ENCODE peak calls at places on chromosomes 16 and 17, in ten cellular contexts. O, T, H, J, K, Q, Y, N, Z and A are unnamed samples.

GRCh38 chr17:67850991-67851631 is 25.8 kb downstream of the BPTF start:
- DNase-seq in Q (no peak), Z (no peak), O (no peak), K (no peak), H (no peak), N (no peak), J (no peak), T (no peak), Y (no peak), A (no peak)

GRCh38 chr16:65120811-65121721 is 797 bp downstream of the CDH11 start:
- DNase-seq in Q (peak; percentile 37), J (no peak), H (no peak), K (no peak), T (no peak), Z (peak; percentile 35), O (no peak), N (peak; percentile 65), Y (peak; percentile 23), A (no peak)

GRCh38 chr17:66667491-66668030 is 167.4 kb upstream of the CACNG5 start:
- DNase-seq in T (no peak), Y (no peak), N (no peak), Q (no peak), J (no peak), H (no peak), O (no peak), K (no peak), Z (no peak), A (no peak)

GRCh38 chr17:73199751-73200317 is 7.0 kb downstream of the COG1 start:
- DNase-seq in J (no peak), N (no peak), O (no peak), K (no peak), T (no peak), H (no peak), Q (no peak), Y (no peak), Z (no peak), A (no peak)

GRCh38 chr16:68744744-68745280 is 7.7 kb downstream of the CDH1 start:
- DNase-seq in K (no peak), O (peak; percentile 96), H (no peak), Q (peak; percentile 5), Y (peak; percentile 94), J (peak; percentile 10), T (no peak), Z (no peak), N (peak; percentile 74), A (no peak)

GRCh38 chr16:86508947-86509758 is 1.2 kb upstream of the FOXF1 start:
- DNase-seq in Q (peak; percentile 89), Z (peak; percentile 80), T (peak; percentile 73), J (peak; percentile 81), K (peak; percentile 45), Y (peak; percentile 45), O (no peak), N (peak; percentile 80), H (no peak), A (peak; percentile 86)

GRCh38 chr17:35002876-35003551 is 22.7 kb downstream of the LIG3 start:
- DNase-seq in T (peak; percentile 66), N (no peak), H (no peak), O (no peak), J (no peak), Q (peak; percentile 76), Y (no peak), Z (peak; percentile 84), K (no peak), A (peak; percentile 22)

GRCh38 chr17:68355093-68355492 is 63.8 kb downstream of the ARSG start:
- DNase-seq in Y (no peak), Q (peak; percentile 65), N (no peak), Z (peak; percentile 25), K (no peak), O (no peak), J (peak; percentile 34), H (no peak), T (peak; percentile 58), A (peak; percentile 52)

GRCh38 chr16:3945751-3946603 is 65.5 kb upstream of the CREBBP start:
- DNase-seq in N (peak; percentile 77), Q (peak; percentile 99), H (no peak), Y (no peak), K (peak; percentile 99), J (peak; percentile 99), Z (peak; percentile 99), T (peak; percentile 98), O (no peak), A (peak; percentile 98)

GRCh38 chr17:72662827-72663190 is 429.7 kb downstream of the SLC39A11 start:
- DNase-seq in K (no peak), N (no peak), J (no peak), O (no peak), H (no peak), T (no peak), Z (no peak), Y (no peak), Q (no peak), A (no peak)

GRCh38 chr16:85027349-85027967 is at the start of gene KIAA0513:
- DNase-seq in H (peak; percentile 97), T (peak; percentile 96), Y (peak; percentile 95), Q (peak; percentile 90), O (peak; percentile 95), Z (peak; percentile 88), N (peak; percentile 97), K (peak; percentile 76), J (peak; percentile 87), A (peak; percentile 90)

GRCh38 chr16:85026696-85027095 is 899 bp upstream of the KIAA0513 start:
- DNase-seq in O (no peak), T (no peak), Z (no peak), K (no peak), Q (no peak), N (no peak), Y (no peak), J (no peak), H (no peak), A (no peak)

GRCh38 chr16:85027968-85028637 is 508 bp downstream of the KIAA0513 start:
- DNase-seq in J (no peak), N (peak; percentile 79), K (no peak), Y (peak; percentile 49), Q (no peak), T (no peak), Z (no peak), O (no peak), H (peak; percentile 15), A (no peak)

GRCh38 chr16:85028638-85029412 is 1.2 kb downstream of the KIAA0513 start:
- DNase-seq in T (no peak), Z (peak; percentile 65), O (no peak), J (peak; percentile 46), H (no peak), K (no peak), N (no peak), Y (peak; percentile 76), Q (peak; percentile 47), A (peak; percentile 54)

GRCh38 chr16:85025781-85026653 is 1.6 kb upstream of the KIAA0513 start:
- DNase-seq in K (no peak), J (no peak), Z (no peak), H (no peak), Q (no peak), T (no peak), N (no peak), O (no peak), Y (peak; percentile 77), A (no peak)
- H3K4me3 ChIP-seq in K (no peak overlapping the region), J (no peak overlapping the region), Z (peak overlapping the region; percentile 5), H (no peak overlapping the region), Q (no peak overlapping the region), T (no peak overlapping the region), N (peak overlapping the region; percentile 76), O (no peak overlapping the region), Y (no peak overlapping the region), A (no peak overlapping the region)

DNA sequence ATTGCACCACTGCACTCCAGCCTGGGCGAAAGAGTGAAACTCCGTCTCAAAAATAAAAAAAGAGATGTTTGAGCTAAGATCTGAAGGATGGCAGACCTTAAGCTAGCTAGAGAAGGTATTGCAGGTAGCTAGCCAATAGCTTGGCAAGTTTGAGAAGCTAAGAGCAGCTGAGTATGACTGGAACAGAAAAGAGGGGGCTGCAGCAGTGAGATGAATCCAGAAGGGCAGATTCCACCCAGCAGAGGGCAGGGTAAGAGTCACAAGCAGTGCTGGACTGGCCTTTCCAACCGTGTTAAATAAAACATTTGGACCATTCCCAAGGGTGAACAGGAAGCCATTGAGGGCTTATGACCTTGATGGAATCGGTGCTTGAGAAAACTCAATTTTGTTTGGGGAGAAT is 5.7 kb upstream of the PHAF1 start:
- DNase-seq in N (no peak), J (peak; percentile 29), K (peak; percentile 2), Y (no peak), Q (peak; percentile 23), Z (peak; percentile 33), O (peak; percentile 59), T (peak; percentile 49), H (no peak), A (no peak)
- TF ChIP-seq CTCF in N (peak; percentile 27), J (peak; percentile 40), K (peak; percentile 45), Y (no peak), Q (peak; percentile 44), Z (peak; percentile 24), O (peak; percentile 49), T (peak; percentile 48), H (no peak), A (peak; percentile 33)

GRCh38 chr17:82889496-82890338 is 49.9 kb upstream of the ZNF750 start:
- DNase-seq in H (no peak), N (peak; percentile 84), T (no peak), Q (no peak), Z (no peak), Y (peak; percentile 83), O (peak; percentile 93), J (no peak), K (no peak), A (no peak)
- H3K4me3 ChIP-seq in H (no peak overlapping the region), N (no peak overlapping the region), T (no peak overlapping the region), Q (no peak overlapping the region), Z (no peak overlapping the region), Y (no peak overlapping the region), O (no peak overlapping the region), J (no peak overlapping the region), K (no peak overlapping the region), A (no peak overlapping the region)

GRCh38 chr17:38789185-38789584 is 10.2 kb downstream of the PIP4K2B start:
- DNase-seq in J (peak; percentile 22), H (no peak), Y (no peak), O (no peak), Z (no peak), Q (peak; percentile 19), T (peak; percentile 8), N (no peak), K (no peak), A (peak; percentile 34)

GRCh38 chr17:38777641-38778250 is 21.6 kb downstream of the PIP4K2B start:
- DNase-seq in N (no peak), Q (peak; percentile 44), Z (no peak), T (no peak), O (no peak), H (no peak), Y (no peak), J (no peak), K (no peak), A (peak; percentile 31)

GRCh38 chr17:38779965-38780752 is 19.2 kb downstream of the PIP4K2B start:
- DNase-seq in Q (no peak), T (no peak), J (no peak), K (no peak), O (no peak), Z (no peak), Y (no peak), H (no peak), N (no peak), A (no peak)

GRCh38 chr17:38786372-38786771 is 13.0 kb downstream of the PIP4K2B start:
- DNase-seq in Q (no peak), O (no peak), N (no peak), H (no peak), J (no peak), K (no peak), T (no peak), Z (no peak), Y (no peak), A (no peak)

DNA sequence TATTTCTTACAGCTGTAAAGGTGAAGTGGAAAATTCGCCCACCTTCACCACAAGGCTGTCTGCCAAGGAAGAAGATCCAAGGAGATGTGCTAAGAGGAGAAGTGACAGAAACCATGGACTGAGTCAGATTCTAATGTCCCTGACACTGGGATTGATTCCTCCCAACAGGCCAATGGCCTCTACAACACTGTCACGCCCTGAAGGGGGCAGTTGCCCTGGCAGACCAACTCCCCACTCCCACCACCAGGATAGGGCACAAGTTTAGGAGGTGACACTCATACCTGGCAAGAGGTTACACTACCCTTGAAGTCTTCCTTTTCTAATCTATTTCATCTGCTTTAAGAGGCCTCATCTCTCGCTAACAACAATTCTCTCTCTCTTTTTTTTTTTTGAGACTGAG is 16.1 kb downstream of the PIP4K2B start:
- DNase-seq in K (no peak), Z (no peak), Q (no peak), T (no peak), O (no peak), H (no peak), J (no peak), N (no peak), Y (no peak), A (no peak)
- TF ChIP-seq CTCF in K (no peak), Z (no peak), Q (no peak), T (no peak), O (no peak), H (no peak), J (no peak), N (no peak), Y (no peak), A (no peak)